ENCODE peak calls at places on chromosomes 5 and 9, in six cellular contexts. One of them, this sample, is unnamed.
A peak's percentile ranks its signal among the peaks of the same experiment; 100 is the strongest.

GRCh38 chr5:36730537-36731216 is 124.3 kb downstream of the SLC1A3 start:
- DNase-seq in neural progenitor cell: no peak
- DNase-seq in germinal center: no peak
- DNase-seq in stimulated activated CD8-positive, alpha-beta memory T cell treated with anti-CD3 and anti-CD28 coated beads, Interleukin-7, amount 100 ng/mL, for 4 hours: no peak
- DNase-seq in stimulated activated CD4-positive, alpha-beta T cell treated with anti-CD3 and anti-CD28 coated beads, Interleukin-2, amount 100 ng/mL, for 48 hours: no peak
- DNase-seq in AG10803: no peak
- DNase-seq in this sample: no peak

GRCh38 chr9:116437411-116438370 is 249.4 kb upstream of the TRIM32 start:
- DNase-seq in AG10803: no peak
- DNase-seq in stimulated activated CD4-positive, alpha-beta T cell treated with anti-CD3 and anti-CD28 coated beads, Interleukin-2, amount 100 ng/mL, for 48 hours: no peak
- DNase-seq in germinal center: no peak
- DNase-seq in neural progenitor cell: no peak
- DNase-seq in stimulated activated CD8-positive, alpha-beta memory T cell treated with anti-CD3 and anti-CD28 coated beads, Interleukin-7, amount 100 ng/mL, for 4 hours: no peak
- DNase-seq in this sample: peak; percentile 91

GRCh38 chr9:81537964-81538363 is 151.4 kb downstream of the TLE1 start:
- DNase-seq in germinal center: no peak
- DNase-seq in AG10803: no peak
- DNase-seq in stimulated activated CD8-positive, alpha-beta memory T cell treated with anti-CD3 and anti-CD28 coated beads, Interleukin-7, amount 100 ng/mL, for 4 hours: no peak
- DNase-seq in neural progenitor cell: no peak
- DNase-seq in stimulated activated CD4-positive, alpha-beta T cell treated with anti-CD3 and anti-CD28 coated beads, Interleukin-2, amount 100 ng/mL, for 48 hours: no peak
- DNase-seq in this sample: no peak

GRCh38 chr5:31086839-31087415 is 106.6 kb upstream of the CDH6 start:
- DNase-seq in stimulated activated CD8-positive, alpha-beta memory T cell treated with anti-CD3 and anti-CD28 coated beads, Interleukin-7, amount 100 ng/mL, for 4 hours: no peak
- DNase-seq in germinal center: no peak
- DNase-seq in AG10803: no peak
- DNase-seq in neural progenitor cell: peak; percentile 39
- DNase-seq in stimulated activated CD4-positive, alpha-beta T cell treated with anti-CD3 and anti-CD28 coated beads, Interleukin-2, amount 100 ng/mL, for 48 hours: no peak
- DNase-seq in this sample: no peak

GRCh38 chr5:307306-307705 is 14.2 kb upstream of the AHRR start:
- DNase-seq in neural progenitor cell: peak; percentile 33
- DNase-seq in stimulated activated CD4-positive, alpha-beta T cell treated with anti-CD3 and anti-CD28 coated beads, Interleukin-2, amount 100 ng/mL, for 48 hours: no peak
- DNase-seq in stimulated activated CD8-positive, alpha-beta memory T cell treated with anti-CD3 and anti-CD28 coated beads, Interleukin-7, amount 100 ng/mL, for 4 hours: no peak
- DNase-seq in germinal center: no peak
- DNase-seq in AG10803: no peak
- DNase-seq in this sample: no peak

GRCh38 chr5:56327810-56328209 is 94.7 kb upstream of the ANKRD55 start:
- DNase-seq in AG10803: no peak
- DNase-seq in germinal center: no peak
- DNase-seq in stimulated activated CD4-positive, alpha-beta T cell treated with anti-CD3 and anti-CD28 coated beads, Interleukin-2, amount 100 ng/mL, for 48 hours: peak; percentile 56
- DNase-seq in neural progenitor cell: no peak
- DNase-seq in stimulated activated CD8-positive, alpha-beta memory T cell treated with anti-CD3 and anti-CD28 coated beads, Interleukin-7, amount 100 ng/mL, for 4 hours: no peak
- DNase-seq in this sample: no peak

GRCh38 chr9:137064027-137064879 is 6.1 kb downstream of the SAPCD2 start:
- DNase-seq in stimulated activated CD8-positive, alpha-beta memory T cell treated with anti-CD3 and anti-CD28 coated beads, Interleukin-7, amount 100 ng/mL, for 4 hours: no peak
- DNase-seq in AG10803: peak; percentile 40
- DNase-seq in neural progenitor cell: peak; percentile 72
- DNase-seq in stimulated activated CD4-positive, alpha-beta T cell treated with anti-CD3 and anti-CD28 coated beads, Interleukin-2, amount 100 ng/mL, for 48 hours: peak; percentile 75
- DNase-seq in germinal center: no peak
- DNase-seq in this sample: peak; percentile 78

GRCh38 chr5:143757116-143757515 is 54.8 kb upstream of the HMHB1 start:
- DNase-seq in stimulated activated CD8-positive, alpha-beta memory T cell treated with anti-CD3 and anti-CD28 coated beads, Interleukin-7, amount 100 ng/mL, for 4 hours: no peak
- DNase-seq in stimulated activated CD4-positive, alpha-beta T cell treated with anti-CD3 and anti-CD28 coated beads, Interleukin-2, amount 100 ng/mL, for 48 hours: no peak
- DNase-seq in neural progenitor cell: no peak
- DNase-seq in AG10803: peak; percentile 56
- DNase-seq in germinal center: no peak
- DNase-seq in this sample: no peak

GRCh38 chr5:139474815-139475791 is 4.3 kb downstream of the SMIM33 start:
- DNase-seq in neural progenitor cell: no peak
- DNase-seq in germinal center: no peak
- DNase-seq in AG10803: peak; percentile 76
- DNase-seq in stimulated activated CD8-positive, alpha-beta memory T cell treated with anti-CD3 and anti-CD28 coated beads, Interleukin-7, amount 100 ng/mL, for 4 hours: no peak
- DNase-seq in stimulated activated CD4-positive, alpha-beta T cell treated with anti-CD3 and anti-CD28 coated beads, Interleukin-2, amount 100 ng/mL, for 48 hours: no peak
- DNase-seq in this sample: no peak

GRCh38 chr5:65213921-65214525 is 267.7 kb downstream of the ADAMTS6 start:
- DNase-seq in stimulated activated CD8-positive, alpha-beta memory T cell treated with anti-CD3 and anti-CD28 coated beads, Interleukin-7, amount 100 ng/mL, for 4 hours: no peak
- DNase-seq in neural progenitor cell: peak; percentile 48
- DNase-seq in stimulated activated CD4-positive, alpha-beta T cell treated with anti-CD3 and anti-CD28 coated beads, Interleukin-2, amount 100 ng/mL, for 48 hours: no peak
- DNase-seq in AG10803: no peak
- DNase-seq in germinal center: no peak
- DNase-seq in this sample: peak; percentile 64

GRCh38 chr5:126523818-126524522 is 71.0 kb downstream of the ALDH7A1 start:
- DNase-seq in stimulated activated CD8-positive, alpha-beta memory T cell treated with anti-CD3 and anti-CD28 coated beads, Interleukin-7, amount 100 ng/mL, for 4 hours: no peak
- DNase-seq in germinal center: no peak
- DNase-seq in AG10803: no peak
- DNase-seq in neural progenitor cell: no peak
- DNase-seq in stimulated activated CD4-positive, alpha-beta T cell treated with anti-CD3 and anti-CD28 coated beads, Interleukin-2, amount 100 ng/mL, for 48 hours: no peak
- DNase-seq in this sample: no peak

GRCh38 chr5:35360671-35361070 is 130.4 kb upstream of the PRLR start:
- DNase-seq in germinal center: no peak
- DNase-seq in neural progenitor cell: no peak
- DNase-seq in AG10803: no peak
- DNase-seq in stimulated activated CD8-positive, alpha-beta memory T cell treated with anti-CD3 and anti-CD28 coated beads, Interleukin-7, amount 100 ng/mL, for 4 hours: no peak
- DNase-seq in stimulated activated CD4-positive, alpha-beta T cell treated with anti-CD3 and anti-CD28 coated beads, Interleukin-2, amount 100 ng/mL, for 48 hours: no peak
- DNase-seq in this sample: no peak

GRCh38 chr9:99142275-99142674 is 37.4 kb downstream of the TGFBR1 start:
- DNase-seq in stimulated activated CD4-positive, alpha-beta T cell treated with anti-CD3 and anti-CD28 coated beads, Interleukin-2, amount 100 ng/mL, for 48 hours: no peak
- DNase-seq in germinal center: no peak
- DNase-seq in stimulated activated CD8-positive, alpha-beta memory T cell treated with anti-CD3 and anti-CD28 coated beads, Interleukin-7, amount 100 ng/mL, for 4 hours: no peak
- DNase-seq in AG10803: no peak
- DNase-seq in neural progenitor cell: no peak
- DNase-seq in this sample: no peak

GRCh38 chr5:142685418-142686209 is at the start of gene FGF1:
- DNase-seq in germinal center: no peak
- DNase-seq in stimulated activated CD4-positive, alpha-beta T cell treated with anti-CD3 and anti-CD28 coated beads, Interleukin-2, amount 100 ng/mL, for 48 hours: no peak
- DNase-seq in AG10803: peak; percentile 44
- DNase-seq in neural progenitor cell: no peak
- DNase-seq in stimulated activated CD8-positive, alpha-beta memory T cell treated with anti-CD3 and anti-CD28 coated beads, Interleukin-7, amount 100 ng/mL, for 4 hours: no peak
- DNase-seq in this sample: no peak